ENCODE peak calls at places on chromosomes 2 and 18, in seven cellular contexts. One of them, this sample, is unnamed.

GRCh38 chr2:201939366-201939985 is 94.2 kb upstream of the FZD7 start:
- DNase-seq in brain microvascular endothelial cell: no peak
- DNase-seq in OCI-LY7: no peak
- DNase-seq in AG04450: no peak
- DNase-seq in cardiac muscle cell: peak; percentile 12
- DNase-seq in IMR-90: no peak
- DNase-seq in heart right ventricle: no peak
- DNase-seq in this sample: no peak

GRCh38 chr2:36360063-36360462 is 4.5 kb downstream of the CRIM1 start:
- DNase-seq in heart right ventricle: no peak
- DNase-seq in IMR-90: no peak
- DNase-seq in AG04450: no peak
- DNase-seq in OCI-LY7: no peak
- DNase-seq in brain microvascular endothelial cell: no peak
- DNase-seq in cardiac muscle cell: no peak
- DNase-seq in this sample: no peak

GRCh38 chr2:239970004-239970623 is 55.0 kb downstream of the NDUFA10 start:
- DNase-seq in AG04450: no peak
- DNase-seq in brain microvascular endothelial cell: no peak
- DNase-seq in OCI-LY7: peak; percentile 11
- DNase-seq in IMR-90: no peak
- DNase-seq in heart right ventricle: no peak
- DNase-seq in cardiac muscle cell: peak; percentile 10
- DNase-seq in this sample: no peak

GRCh38 chr2:54497738-54498680 is 41.9 kb downstream of the SPTBN1 start:
- DNase-seq in IMR-90: peak; percentile 23
- DNase-seq in AG04450: no peak
- DNase-seq in brain microvascular endothelial cell: peak; percentile 45
- DNase-seq in OCI-LY7: peak; percentile 36
- DNase-seq in cardiac muscle cell: peak; percentile 61
- DNase-seq in heart right ventricle: peak; percentile 44
- DNase-seq in this sample: no peak

GRCh38 chr2:236793041-236794011 is 223.7 kb downstream of the ACKR3 start:
- DNase-seq in brain microvascular endothelial cell: no peak
- DNase-seq in heart right ventricle: no peak
- DNase-seq in cardiac muscle cell: no peak
- DNase-seq in IMR-90: no peak
- DNase-seq in OCI-LY7: no peak
- DNase-seq in AG04450: no peak
- DNase-seq in this sample: no peak

GRCh38 chr2:156562136-156562535 is 126.0 kb downstream of the GPD2 start:
- DNase-seq in IMR-90: no peak
- DNase-seq in AG04450: no peak
- DNase-seq in cardiac muscle cell: no peak
- DNase-seq in heart right ventricle: peak; percentile 4
- DNase-seq in brain microvascular endothelial cell: no peak
- DNase-seq in OCI-LY7: no peak
- DNase-seq in this sample: no peak

GRCh38 chr2:39121523-39122063 is 742 bp upstream of the SOS1 start:
- DNase-seq in heart right ventricle: no peak
- DNase-seq in AG04450: no peak
- DNase-seq in OCI-LY7: peak; percentile 37
- DNase-seq in cardiac muscle cell: peak; percentile 54
- DNase-seq in IMR-90: no peak
- DNase-seq in brain microvascular endothelial cell: no peak
- DNase-seq in this sample: no peak

GRCh38 chr18:37552296-37552695 is 13.3 kb downstream of the CELF4 start:
- DNase-seq in brain microvascular endothelial cell: no peak
- DNase-seq in OCI-LY7: no peak
- DNase-seq in AG04450: no peak
- DNase-seq in cardiac muscle cell: no peak
- DNase-seq in heart right ventricle: no peak
- DNase-seq in IMR-90: no peak
- DNase-seq in this sample: no peak

GRCh38 chr18:7898181-7898580 is 331.1 kb downstream of the PTPRM start:
- DNase-seq in cardiac muscle cell: no peak
- DNase-seq in brain microvascular endothelial cell: no peak
- DNase-seq in heart right ventricle: no peak
- DNase-seq in IMR-90: no peak
- DNase-seq in AG04450: no peak
- DNase-seq in OCI-LY7: no peak
- DNase-seq in this sample: no peak

GRCh38 chr2:233371608-233372007 is 17.3 kb downstream of the DGKD start:
- DNase-seq in cardiac muscle cell: no peak
- DNase-seq in heart right ventricle: no peak
- DNase-seq in AG04450: no peak
- DNase-seq in OCI-LY7: no peak
- DNase-seq in brain microvascular endothelial cell: no peak
- DNase-seq in IMR-90: no peak
- DNase-seq in this sample: no peak

GRCh38 chr2:136291871-136292270 is 173.9 kb upstream of the CXCR4 start:
- DNase-seq in heart right ventricle: no peak
- DNase-seq in AG04450: no peak
- DNase-seq in brain microvascular endothelial cell: no peak
- DNase-seq in OCI-LY7: no peak
- DNase-seq in IMR-90: no peak
- DNase-seq in cardiac muscle cell: no peak
- DNase-seq in this sample: no peak

GRCh38 chr18:1965541-1965940 is 605.8 kb downstream of the METTL4 start:
- DNase-seq in OCI-LY7: no peak
- DNase-seq in IMR-90: no peak
- DNase-seq in brain microvascular endothelial cell: no peak
- DNase-seq in cardiac muscle cell: no peak
- DNase-seq in AG04450: no peak
- DNase-seq in heart right ventricle: no peak
- DNase-seq in this sample: no peak

GRCh38 chr18:49861659-49862058 is 48.3 kb upstream of the ACAA2 start:
- DNase-seq in OCI-LY7: peak; percentile 8
- DNase-seq in IMR-90: no peak
- DNase-seq in AG04450: no peak
- DNase-seq in brain microvascular endothelial cell: no peak
- DNase-seq in cardiac muscle cell: no peak
- DNase-seq in heart right ventricle: no peak
- DNase-seq in this sample: no peak

GRCh38 chr2:188773075-188773474 is 201.1 kb upstream of the COL3A1 start:
- DNase-seq in OCI-LY7: no peak
- DNase-seq in AG04450: no peak
- DNase-seq in cardiac muscle cell: peak; percentile 77
- DNase-seq in heart right ventricle: no peak
- DNase-seq in brain microvascular endothelial cell: no peak
- DNase-seq in IMR-90: peak; percentile 79
- DNase-seq in this sample: no peak

GRCh38 chr18:79070486-79070885 is 1.3 kb downstream of the ATP9B start:
- DNase-seq in AG04450: no peak
- DNase-seq in OCI-LY7: no peak
- DNase-seq in cardiac muscle cell: no peak
- DNase-seq in heart right ventricle: no peak
- DNase-seq in IMR-90: no peak
- DNase-seq in brain microvascular endothelial cell: no peak
- DNase-seq in this sample: no peak

GRCh38 chr2:30385327-30385726 is 61.7 kb upstream of the LCLAT1 start:
- DNase-seq in IMR-90: peak; percentile 63
- DNase-seq in heart right ventricle: no peak
- DNase-seq in AG04450: no peak
- DNase-seq in brain microvascular endothelial cell: peak; percentile 40
- DNase-seq in cardiac muscle cell: peak; percentile 62
- DNase-seq in OCI-LY7: no peak
- DNase-seq in this sample: no peak

GRCh38 chr2:43609304-43609883 is 13.6 kb upstream of the THADA start:
- DNase-seq in cardiac muscle cell: peak; percentile 63
- DNase-seq in AG04450: no peak
- DNase-seq in OCI-LY7: peak; percentile 64
- DNase-seq in brain microvascular endothelial cell: peak; percentile 55
- DNase-seq in heart right ventricle: peak; percentile 40
- DNase-seq in IMR-90: peak; percentile 44
- DNase-seq in this sample: no peak

GRCh38 chr2:98295721-98296414 is 50.4 kb upstream of the CNGA3 start:
- DNase-seq in OCI-LY7: no peak
- DNase-seq in IMR-90: no peak
- DNase-seq in brain microvascular endothelial cell: no peak
- DNase-seq in AG04450: no peak
- DNase-seq in heart right ventricle: no peak
- DNase-seq in cardiac muscle cell: peak; percentile 13
- DNase-seq in this sample: peak; percentile 27

GRCh38 chr2:138767101-138767500 is 13.1 kb downstream of the NXPH2 start:
- DNase-seq in brain microvascular endothelial cell: no peak
- DNase-seq in IMR-90: no peak
- DNase-seq in cardiac muscle cell: no peak
- DNase-seq in OCI-LY7: no peak
- DNase-seq in heart right ventricle: no peak
- DNase-seq in AG04450: no peak
- DNase-seq in this sample: no peak

GRCh38 chr2:15771124-15771523 is 169.2 kb upstream of the MYCN start:
- DNase-seq in cardiac muscle cell: no peak
- DNase-seq in AG04450: no peak
- DNase-seq in OCI-LY7: no peak
- DNase-seq in heart right ventricle: no peak
- DNase-seq in brain microvascular endothelial cell: no peak
- DNase-seq in IMR-90: no peak
- DNase-seq in this sample: no peak

GRCh38 chr2:240256704-240257637 is 116.5 kb upstream of the OTOS start:
- DNase-seq in OCI-LY7: no peak
- DNase-seq in brain microvascular endothelial cell: no peak
- DNase-seq in cardiac muscle cell: no peak
- DNase-seq in IMR-90: no peak
- DNase-seq in AG04450: no peak
- DNase-seq in heart right ventricle: no peak
- DNase-seq in this sample: no peak

GRCh38 chr2:8255448-8255800 is 426.4 kb upstream of the ID2 start:
- DNase-seq in IMR-90: peak; percentile 13
- DNase-seq in AG04450: no peak
- DNase-seq in cardiac muscle cell: no peak
- DNase-seq in brain microvascular endothelial cell: peak; percentile 34
- DNase-seq in heart right ventricle: no peak
- DNase-seq in OCI-LY7: no peak
- DNase-seq in this sample: no peak

DNA sequence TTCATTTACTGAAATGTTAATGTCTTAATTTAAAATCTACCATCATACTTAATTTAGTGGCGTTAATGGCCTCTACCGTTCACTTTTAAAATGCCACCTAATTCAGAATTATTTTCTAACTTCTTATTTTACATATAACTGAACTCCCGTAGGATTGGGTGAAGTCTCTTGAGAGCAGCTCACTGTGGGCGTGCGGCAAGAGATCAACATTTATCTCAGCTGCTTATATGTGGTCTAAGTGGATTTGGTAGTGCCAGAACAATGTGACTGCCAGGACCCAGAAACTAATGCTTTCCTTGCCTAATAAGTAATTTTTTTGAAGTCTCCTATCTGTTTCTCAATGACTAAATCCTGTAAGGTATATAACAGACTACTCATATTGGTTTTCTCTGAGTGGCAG is 11.1 kb upstream of the NFE2L2 start:
- DNase-seq in cardiac muscle cell: peak; percentile 85
- DNase-seq in OCI-LY7: no peak
- DNase-seq in brain microvascular endothelial cell: peak; percentile 53
- DNase-seq in AG04450: peak; percentile 72
- DNase-seq in heart right ventricle: no peak
- DNase-seq in IMR-90: peak; percentile 86
- DNase-seq in this sample: no peak
- H3K4me3 ChIP-seq in cardiac muscle cell: no peak overlapping the region
- H3K4me3 ChIP-seq in OCI-LY7: no peak overlapping the region
- H3K4me3 ChIP-seq in brain microvascular endothelial cell: no peak overlapping the region
- H3K4me3 ChIP-seq in AG04450: no peak overlapping the region
- H3K4me3 ChIP-seq in heart right ventricle: no peak overlapping the region
- H3K4me3 ChIP-seq in IMR-90: no peak overlapping the region
- H3K4me3 ChIP-seq in this sample: no peak overlapping the region

GRCh38 chr2:37586663-37587409 is 84.6 kb downstream of the CDC42EP3 start:
- DNase-seq in AG04450: no peak
- DNase-seq in IMR-90: no peak
- DNase-seq in brain microvascular endothelial cell: no peak
- DNase-seq in heart right ventricle: no peak
- DNase-seq in cardiac muscle cell: no peak
- DNase-seq in OCI-LY7: no peak
- DNase-seq in this sample: no peak
- H3K4me3 ChIP-seq in AG04450: no peak overlapping the region
- H3K4me3 ChIP-seq in IMR-90: no peak overlapping the region
- H3K4me3 ChIP-seq in brain microvascular endothelial cell: no peak overlapping the region
- H3K4me3 ChIP-seq in heart right ventricle: no peak overlapping the region
- H3K4me3 ChIP-seq in cardiac muscle cell: no peak overlapping the region
- H3K4me3 ChIP-seq in OCI-LY7: no peak overlapping the region
- H3K4me3 ChIP-seq in this sample: no peak overlapping the region

DNA sequence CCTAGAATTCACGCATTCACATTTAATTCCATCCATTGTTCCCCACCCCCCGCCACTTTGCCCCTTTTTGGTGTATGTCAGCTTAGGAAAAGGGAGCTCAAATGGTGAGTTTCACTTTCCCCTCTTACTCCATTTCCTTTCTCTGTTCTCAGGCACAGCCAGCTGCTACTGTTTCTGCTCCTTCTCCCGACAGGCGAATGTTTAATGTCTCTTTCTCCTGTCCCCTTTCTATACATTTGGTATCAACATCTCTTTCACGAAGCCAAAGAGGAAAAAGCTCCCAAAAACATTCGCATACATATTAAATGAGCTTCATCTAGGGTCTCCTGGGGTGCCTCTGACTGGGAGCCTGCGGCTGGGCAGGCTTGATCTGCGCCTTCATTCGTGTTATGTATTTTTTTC is 124.2 kb upstream of the SATB2 start:
- DNase-seq in IMR-90: peak; percentile 11
- DNase-seq in heart right ventricle: no peak
- DNase-seq in AG04450: no peak
- DNase-seq in brain microvascular endothelial cell: peak; percentile 9
- DNase-seq in OCI-LY7: no peak
- DNase-seq in cardiac muscle cell: peak; percentile 36
- DNase-seq in this sample: no peak
- H3K4me3 ChIP-seq in IMR-90: peak overlapping the region; percentile 49
- H3K4me3 ChIP-seq in heart right ventricle: peak overlapping the region; percentile 39
- H3K4me3 ChIP-seq in AG04450: peak overlapping the region; percentile 57
- H3K4me3 ChIP-seq in brain microvascular endothelial cell: peak overlapping the region; percentile 53
- H3K4me3 ChIP-seq in OCI-LY7: no peak overlapping the region
- H3K4me3 ChIP-seq in cardiac muscle cell: no peak overlapping the region
- H3K4me3 ChIP-seq in this sample: no peak overlapping the region

DNA sequence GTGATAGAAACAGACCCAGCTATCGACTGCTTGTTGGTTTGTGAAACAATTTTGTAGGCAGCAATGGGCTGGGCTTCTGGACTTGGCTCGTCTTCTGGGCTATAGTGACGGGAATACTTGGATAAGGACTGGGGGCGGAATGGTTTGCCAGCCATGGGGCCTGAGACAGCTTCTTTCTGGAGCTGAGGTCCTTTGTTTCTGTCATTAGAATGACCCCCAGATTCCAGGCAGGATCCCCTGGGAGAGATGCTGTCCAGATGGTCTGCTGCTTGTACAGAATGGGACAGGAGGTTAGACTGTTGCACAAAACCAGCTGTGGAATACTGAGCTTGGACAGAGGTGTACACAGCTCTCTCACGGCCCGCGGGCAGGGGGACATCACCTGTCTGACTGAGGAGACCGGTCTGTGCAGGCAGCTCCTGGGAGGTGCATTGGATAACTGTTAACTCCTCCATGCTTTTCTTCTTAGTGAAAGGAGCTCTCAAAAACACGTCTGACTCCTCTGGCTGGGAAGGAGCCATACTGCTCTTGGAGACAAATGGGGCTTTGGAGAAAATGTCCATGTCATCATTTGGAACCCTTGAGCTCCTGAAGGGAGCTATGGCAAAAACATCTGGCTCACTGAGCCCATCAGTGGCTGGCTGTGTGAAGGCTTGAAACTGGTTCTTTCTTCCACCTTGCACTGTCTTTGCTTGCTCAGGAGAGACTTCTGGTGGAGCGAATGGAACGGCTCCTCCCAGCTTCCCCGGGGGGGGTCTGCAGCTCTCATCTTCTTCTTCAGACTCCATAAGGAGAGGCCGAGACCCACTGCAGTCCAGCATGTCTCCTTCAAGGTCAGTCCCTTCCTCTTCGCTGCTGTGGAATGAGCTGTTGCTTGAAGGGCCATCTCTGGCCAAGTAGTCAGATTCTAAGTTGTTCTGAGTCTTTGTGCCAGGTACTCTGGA is 28.6 kb upstream of the NFU1 start:
- DNase-seq in OCI-LY7: no peak
- DNase-seq in heart right ventricle: peak; percentile 75
- DNase-seq in brain microvascular endothelial cell: no peak
- DNase-seq in IMR-90: no peak
- DNase-seq in AG04450: no peak
- DNase-seq in cardiac muscle cell: peak; percentile 20
- DNase-seq in this sample: no peak
- H3K4me3 ChIP-seq in OCI-LY7: no peak overlapping the region
- H3K4me3 ChIP-seq in heart right ventricle: no peak overlapping the region
- H3K4me3 ChIP-seq in brain microvascular endothelial cell: no peak overlapping the region
- H3K4me3 ChIP-seq in IMR-90: no peak overlapping the region
- H3K4me3 ChIP-seq in AG04450: no peak overlapping the region
- H3K4me3 ChIP-seq in cardiac muscle cell: no peak overlapping the region
- H3K4me3 ChIP-seq in this sample: no peak overlapping the region